ENCODE peak calls at places on chromosomes 1 and 21, in six cellular contexts. One of them, this sample, is unnamed.

GRCh38 chr1:160149706-160150105 is 1.7 kb upstream of the ATP1A4 start:
- DNase-seq in AG04449: peak
- DNase-seq in amniotic stem cell: peak
- DNase-seq in NCI-H2227 treated with DMSO at 0.1 percent for 48 hours: no peak
- DNase-seq in ecto neural progenitor cell: no peak
- DNase-seq in colonic mucosa: no peak
- DNase-seq in this sample: no peak

GRCh38 chr1:234212764-234213406 is 160.4 kb upstream of the COA6 start:
- DNase-seq in colonic mucosa: no peak
- DNase-seq in NCI-H2227 treated with DMSO at 0.1 percent for 48 hours: peak
- DNase-seq in ecto neural progenitor cell: no peak
- DNase-seq in AG04449: no peak
- DNase-seq in amniotic stem cell: no peak
- DNase-seq in this sample: no peak

GRCh38 chr1:216587715-216588114 is 135.5 kb downstream of the ESRRG start:
- DNase-seq in ecto neural progenitor cell: no peak
- DNase-seq in amniotic stem cell: no peak
- DNase-seq in NCI-H2227 treated with DMSO at 0.1 percent for 48 hours: no peak
- DNase-seq in AG04449: no peak
- DNase-seq in colonic mucosa: no peak
- DNase-seq in this sample: no peak

GRCh38 chr1:77538956-77539509 is 143.4 kb downstream of the ZZZ3 start:
- DNase-seq in AG04449: peak
- DNase-seq in colonic mucosa: no peak
- DNase-seq in amniotic stem cell: peak
- DNase-seq in NCI-H2227 treated with DMSO at 0.1 percent for 48 hours: no peak
- DNase-seq in ecto neural progenitor cell: no peak
- DNase-seq in this sample: no peak

GRCh38 chr1:8847990-8848389 is 30.5 kb downstream of the ENO1 start:
- DNase-seq in NCI-H2227 treated with DMSO at 0.1 percent for 48 hours: no peak
- DNase-seq in ecto neural progenitor cell: no peak
- DNase-seq in amniotic stem cell: no peak
- DNase-seq in AG04449: no peak
- DNase-seq in colonic mucosa: peak
- DNase-seq in this sample: no peak

GRCh38 chr1:187001198-187001904 is 172.6 kb downstream of the PLA2G4A start:
- DNase-seq in amniotic stem cell: peak
- DNase-seq in AG04449: peak
- DNase-seq in ecto neural progenitor cell: no peak
- DNase-seq in NCI-H2227 treated with DMSO at 0.1 percent for 48 hours: no peak
- DNase-seq in colonic mucosa: no peak
- DNase-seq in this sample: no peak

GRCh38 chr1:41776896-41777431 is 141.8 kb downstream of the HIVEP3 start:
- DNase-seq in ecto neural progenitor cell: no peak
- DNase-seq in amniotic stem cell: no peak
- DNase-seq in NCI-H2227 treated with DMSO at 0.1 percent for 48 hours: no peak
- DNase-seq in colonic mucosa: no peak
- DNase-seq in AG04449: no peak
- DNase-seq in this sample: no peak

GRCh38 chr1:152442765-152443164 is 28.7 kb upstream of the CRNN start:
- DNase-seq in NCI-H2227 treated with DMSO at 0.1 percent for 48 hours: no peak
- DNase-seq in colonic mucosa: no peak
- DNase-seq in AG04449: no peak
- DNase-seq in amniotic stem cell: no peak
- DNase-seq in ecto neural progenitor cell: no peak
- DNase-seq in this sample: no peak

GRCh38 chr1:30765610-30766434 is 8.2 kb upstream of the LAPTM5 start:
- DNase-seq in AG04449: no peak
- DNase-seq in amniotic stem cell: no peak
- DNase-seq in ecto neural progenitor cell: no peak
- DNase-seq in NCI-H2227 treated with DMSO at 0.1 percent for 48 hours: no peak
- DNase-seq in colonic mucosa: no peak
- DNase-seq in this sample: no peak

GRCh38 chr1:26434161-26434752 is 2.1 kb downstream of the DHDDS start:
- DNase-seq in amniotic stem cell: no peak
- DNase-seq in AG04449: no peak
- DNase-seq in NCI-H2227 treated with DMSO at 0.1 percent for 48 hours: no peak
- DNase-seq in colonic mucosa: no peak
- DNase-seq in ecto neural progenitor cell: no peak
- DNase-seq in this sample: no peak

GRCh38 chr1:109847251-109847650 is 63.4 kb upstream of the CSF1 start:
- DNase-seq in ecto neural progenitor cell: no peak
- DNase-seq in amniotic stem cell: no peak
- DNase-seq in colonic mucosa: no peak
- DNase-seq in NCI-H2227 treated with DMSO at 0.1 percent for 48 hours: no peak
- DNase-seq in AG04449: no peak
- DNase-seq in this sample: no peak

GRCh38 chr21:32065654-32066053 is 192.8 kb downstream of the HUNK start:
- DNase-seq in ecto neural progenitor cell: no peak
- DNase-seq in colonic mucosa: no peak
- DNase-seq in amniotic stem cell: no peak
- DNase-seq in NCI-H2227 treated with DMSO at 0.1 percent for 48 hours: no peak
- DNase-seq in AG04449: no peak
- DNase-seq in this sample: no peak

GRCh38 chr1:58814251-58815068 is 30.6 kb upstream of the JUN start:
- DNase-seq in ecto neural progenitor cell: peak
- DNase-seq in amniotic stem cell: no peak
- DNase-seq in AG04449: no peak
- DNase-seq in NCI-H2227 treated with DMSO at 0.1 percent for 48 hours: no peak
- DNase-seq in colonic mucosa: peak
- DNase-seq in this sample: no peak

GRCh38 chr1:32040711-32041110 is 27.0 kb downstream of the KHDRBS1 start:
- DNase-seq in amniotic stem cell: no peak
- DNase-seq in NCI-H2227 treated with DMSO at 0.1 percent for 48 hours: no peak
- DNase-seq in colonic mucosa: no peak
- DNase-seq in ecto neural progenitor cell: no peak
- DNase-seq in AG04449: no peak
- DNase-seq in this sample: no peak

GRCh38 chr1:231194843-231195516 is 33.1 kb downstream of the TRIM67 start:
- DNase-seq in amniotic stem cell: no peak
- DNase-seq in ecto neural progenitor cell: no peak
- DNase-seq in AG04449: no peak
- DNase-seq in colonic mucosa: no peak
- DNase-seq in NCI-H2227 treated with DMSO at 0.1 percent for 48 hours: no peak
- DNase-seq in this sample: no peak

GRCh38 chr1:229170778-229171505 is 100.0 kb upstream of the RAB4A start:
- DNase-seq in NCI-H2227 treated with DMSO at 0.1 percent for 48 hours: no peak
- DNase-seq in AG04449: no peak
- DNase-seq in ecto neural progenitor cell: no peak
- DNase-seq in colonic mucosa: no peak
- DNase-seq in amniotic stem cell: no peak
- DNase-seq in this sample: no peak

GRCh38 chr1:92903765-92904164 is 57.5 kb downstream of the DIPK1A start:
- DNase-seq in AG04449: no peak
- DNase-seq in amniotic stem cell: no peak
- DNase-seq in NCI-H2227 treated with DMSO at 0.1 percent for 48 hours: no peak
- DNase-seq in colonic mucosa: no peak
- DNase-seq in ecto neural progenitor cell: no peak
- DNase-seq in this sample: no peak

GRCh38 chr1:213947200-213947775 is 40.5 kb upstream of the PROX1 start:
- DNase-seq in ecto neural progenitor cell: no peak
- DNase-seq in colonic mucosa: peak
- DNase-seq in amniotic stem cell: no peak
- DNase-seq in AG04449: no peak
- DNase-seq in NCI-H2227 treated with DMSO at 0.1 percent for 48 hours: no peak
- DNase-seq in this sample: no peak

GRCh38 chr1:99268021-99268420 is 3.7 kb downstream of the PLPPR4 start:
- DNase-seq in ecto neural progenitor cell: no peak
- DNase-seq in colonic mucosa: no peak
- DNase-seq in AG04449: no peak
- DNase-seq in NCI-H2227 treated with DMSO at 0.1 percent for 48 hours: no peak
- DNase-seq in amniotic stem cell: no peak
- DNase-seq in this sample: no peak

GRCh38 chr1:225882008-225882698 is at the start of gene TMEM63A:
- DNase-seq in amniotic stem cell: peak
- DNase-seq in AG04449: no peak
- DNase-seq in NCI-H2227 treated with DMSO at 0.1 percent for 48 hours: peak
- DNase-seq in colonic mucosa: peak
- DNase-seq in ecto neural progenitor cell: peak
- DNase-seq in this sample: peak

GRCh38 chr1:75602486-75602885 is 8.4 kb downstream of the SLC44A5 start:
- DNase-seq in amniotic stem cell: no peak
- DNase-seq in NCI-H2227 treated with DMSO at 0.1 percent for 48 hours: no peak
- DNase-seq in colonic mucosa: no peak
- DNase-seq in ecto neural progenitor cell: no peak
- DNase-seq in AG04449: no peak
- DNase-seq in this sample: no peak

GRCh38 chr1:244964112-244964971 is 100.0 kb upstream of the HNRNPU start:
- DNase-seq in amniotic stem cell: no peak
- DNase-seq in NCI-H2227 treated with DMSO at 0.1 percent for 48 hours: peak
- DNase-seq in colonic mucosa: peak
- DNase-seq in AG04449: peak
- DNase-seq in ecto neural progenitor cell: no peak
- DNase-seq in this sample: no peak